ENCODE peak calls at places on chromosomes 11 and 22, in ten cellular contexts. One of them, this sample, is unnamed.

GRCh38 chr22:22886546-22886945 is 1.1 kb upstream of the IGLL5 start:
- DNase-seq in choroid plexus epithelial cell: no peak
- DNase-seq in astrocyte of the spinal cord: no peak
- DNase-seq in uterus: no peak
- DNase-seq in right lobe of liver: no peak
- DNase-seq in WERI-Rb-1: no peak
- DNase-seq in GM06990: no peak
- DNase-seq in mammary epithelial cell: no peak
- DNase-seq in dorsolateral prefrontal cortex: no peak
- DNase-seq in retinal pigment epithelial cell: no peak
- DNase-seq in this sample: no peak

GRCh38 chr11:27201454-27202302 is 161.1 kb downstream of the BBOX1 start:
- DNase-seq in choroid plexus epithelial cell: peak; percentile 67
- DNase-seq in astrocyte of the spinal cord: peak; percentile 77
- DNase-seq in uterus: peak; percentile 81
- DNase-seq in right lobe of liver: peak; percentile 77
- DNase-seq in WERI-Rb-1: peak; percentile 91
- DNase-seq in GM06990: no peak
- DNase-seq in mammary epithelial cell: peak; percentile 60
- DNase-seq in dorsolateral prefrontal cortex: no peak
- DNase-seq in retinal pigment epithelial cell: peak; percentile 92
- DNase-seq in this sample: peak; percentile 90

GRCh38 chr11:64451856-64452255 is 92.9 kb downstream of the RPS6KA4 start:
- DNase-seq in choroid plexus epithelial cell: no peak
- DNase-seq in astrocyte of the spinal cord: no peak
- DNase-seq in uterus: no peak
- DNase-seq in right lobe of liver: no peak
- DNase-seq in WERI-Rb-1: no peak
- DNase-seq in GM06990: no peak
- DNase-seq in mammary epithelial cell: no peak
- DNase-seq in dorsolateral prefrontal cortex: no peak
- DNase-seq in retinal pigment epithelial cell: no peak
- DNase-seq in this sample: no peak

GRCh38 chr11:78008174-78008573 is 13.7 kb upstream of the INTS4 start:
- DNase-seq in choroid plexus epithelial cell: no peak
- DNase-seq in astrocyte of the spinal cord: no peak
- DNase-seq in uterus: no peak
- DNase-seq in right lobe of liver: no peak
- DNase-seq in WERI-Rb-1: no peak
- DNase-seq in GM06990: no peak
- DNase-seq in mammary epithelial cell: no peak
- DNase-seq in dorsolateral prefrontal cortex: no peak
- DNase-seq in retinal pigment epithelial cell: no peak
- DNase-seq in this sample: no peak

GRCh38 chr11:43751726-43752125 is 71.2 kb downstream of the HSD17B12 start:
- DNase-seq in choroid plexus epithelial cell: no peak
- DNase-seq in astrocyte of the spinal cord: no peak
- DNase-seq in uterus: no peak
- DNase-seq in right lobe of liver: no peak
- DNase-seq in WERI-Rb-1: no peak
- DNase-seq in GM06990: no peak
- DNase-seq in mammary epithelial cell: no peak
- DNase-seq in dorsolateral prefrontal cortex: no peak
- DNase-seq in retinal pigment epithelial cell: no peak
- DNase-seq in this sample: no peak

GRCh38 chr11:62458212-62459002 is 39.6 kb downstream of the SCGB1A1 start:
- DNase-seq in choroid plexus epithelial cell: no peak
- DNase-seq in astrocyte of the spinal cord: no peak
- DNase-seq in uterus: no peak
- DNase-seq in right lobe of liver: no peak
- DNase-seq in WERI-Rb-1: no peak
- DNase-seq in GM06990: no peak
- DNase-seq in mammary epithelial cell: no peak
- DNase-seq in dorsolateral prefrontal cortex: no peak
- DNase-seq in retinal pigment epithelial cell: no peak
- DNase-seq in this sample: no peak

GRCh38 chr11:69636512-69636866 is 4.5 kb upstream of the CCND1 start:
- DNase-seq in choroid plexus epithelial cell: peak; percentile 96
- DNase-seq in astrocyte of the spinal cord: peak; percentile 87
- DNase-seq in uterus: peak; percentile 53
- DNase-seq in right lobe of liver: peak; percentile 63
- DNase-seq in WERI-Rb-1: peak; percentile 41
- DNase-seq in GM06990: no peak
- DNase-seq in mammary epithelial cell: no peak
- DNase-seq in dorsolateral prefrontal cortex: peak; percentile 58
- DNase-seq in retinal pigment epithelial cell: peak; percentile 55
- DNase-seq in this sample: no peak

GRCh38 chr22:34973926-34974325 is 92.0 kb upstream of the ISX start:
- DNase-seq in choroid plexus epithelial cell: no peak
- DNase-seq in astrocyte of the spinal cord: peak; percentile 1
- DNase-seq in uterus: no peak
- DNase-seq in right lobe of liver: no peak
- DNase-seq in WERI-Rb-1: peak; percentile 71
- DNase-seq in GM06990: no peak
- DNase-seq in mammary epithelial cell: no peak
- DNase-seq in dorsolateral prefrontal cortex: no peak
- DNase-seq in retinal pigment epithelial cell: peak; percentile 9
- DNase-seq in this sample: no peak

GRCh38 chr11:16191212-16191851 is 165.0 kb downstream of the SOX6 start:
- DNase-seq in choroid plexus epithelial cell: no peak
- DNase-seq in astrocyte of the spinal cord: no peak
- DNase-seq in uterus: no peak
- DNase-seq in right lobe of liver: no peak
- DNase-seq in WERI-Rb-1: no peak
- DNase-seq in GM06990: no peak
- DNase-seq in mammary epithelial cell: no peak
- DNase-seq in dorsolateral prefrontal cortex: no peak
- DNase-seq in retinal pigment epithelial cell: no peak
- DNase-seq in this sample: no peak

GRCh38 chr11:125375146-125375545 is 120.9 kb downstream of the FEZ1 start:
- DNase-seq in choroid plexus epithelial cell: no peak
- DNase-seq in astrocyte of the spinal cord: peak; percentile 2
- DNase-seq in uterus: no peak
- DNase-seq in right lobe of liver: no peak
- DNase-seq in WERI-Rb-1: no peak
- DNase-seq in GM06990: no peak
- DNase-seq in mammary epithelial cell: no peak
- DNase-seq in dorsolateral prefrontal cortex: no peak
- DNase-seq in retinal pigment epithelial cell: peak; percentile 42
- DNase-seq in this sample: no peak

GRCh38 chr11:122642472-122642922 is 13.0 kb upstream of the UBASH3B start:
- DNase-seq in choroid plexus epithelial cell: peak; percentile 72
- DNase-seq in astrocyte of the spinal cord: peak; percentile 84
- DNase-seq in uterus: no peak
- DNase-seq in right lobe of liver: no peak
- DNase-seq in WERI-Rb-1: no peak
- DNase-seq in GM06990: no peak
- DNase-seq in mammary epithelial cell: peak; percentile 80
- DNase-seq in dorsolateral prefrontal cortex: no peak
- DNase-seq in retinal pigment epithelial cell: no peak
- DNase-seq in this sample: no peak

DNA sequence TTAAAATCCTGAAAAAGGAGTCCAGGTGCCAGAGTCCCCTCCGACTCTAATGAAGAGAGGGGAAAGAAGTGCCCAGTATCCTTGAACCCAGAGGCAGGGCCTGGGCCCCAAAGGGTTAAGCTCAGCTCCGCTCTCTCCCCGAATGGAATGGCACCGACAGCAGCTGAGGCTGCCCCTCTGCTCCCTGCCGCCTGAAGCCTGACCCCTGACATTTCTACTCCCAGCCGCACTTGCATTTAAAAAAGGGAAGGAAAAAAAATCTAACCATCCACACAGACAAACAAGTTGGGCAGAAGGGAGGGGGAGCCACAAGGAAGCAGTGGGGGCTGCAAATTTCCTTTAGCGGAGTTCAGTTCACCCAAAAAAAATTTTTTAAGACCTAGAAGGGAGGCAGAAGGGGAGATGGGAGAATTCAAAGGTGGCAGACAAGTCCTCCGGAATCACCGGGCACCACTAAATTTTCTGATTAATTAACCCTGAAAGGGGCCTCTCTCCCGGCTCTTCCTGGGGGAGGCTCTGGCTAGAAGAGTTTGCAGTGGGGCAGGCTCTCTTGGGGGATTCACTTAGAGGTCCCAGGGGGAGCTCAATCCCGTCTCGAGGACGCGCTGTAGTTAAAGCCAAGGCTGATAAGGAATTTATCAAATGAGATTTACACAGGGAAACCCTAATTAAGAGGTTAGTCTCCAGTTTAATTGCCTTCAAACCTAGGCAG is 25.7 kb downstream of the MN1 start:
- DNase-seq in choroid plexus epithelial cell: no peak
- DNase-seq in astrocyte of the spinal cord: no peak
- DNase-seq in uterus: no peak
- DNase-seq in right lobe of liver: no peak
- DNase-seq in WERI-Rb-1: no peak
- DNase-seq in GM06990: no peak
- DNase-seq in mammary epithelial cell: no peak
- DNase-seq in dorsolateral prefrontal cortex: no peak
- DNase-seq in retinal pigment epithelial cell: no peak
- DNase-seq in this sample: no peak
- TF ChIP-seq CTCF in choroid plexus epithelial cell: no peak
- TF ChIP-seq CTCF in astrocyte of the spinal cord: no peak
- TF ChIP-seq CTCF in uterus: no peak
- TF ChIP-seq CTCF in right lobe of liver: no peak
- TF ChIP-seq CTCF in WERI-Rb-1: no peak
- TF ChIP-seq CTCF in GM06990: no peak
- TF ChIP-seq CTCF in mammary epithelial cell: no peak
- TF ChIP-seq CTCF in dorsolateral prefrontal cortex: no peak
- TF ChIP-seq CTCF in retinal pigment epithelial cell: no peak
- TF ChIP-seq CTCF in this sample: no peak

DNA sequence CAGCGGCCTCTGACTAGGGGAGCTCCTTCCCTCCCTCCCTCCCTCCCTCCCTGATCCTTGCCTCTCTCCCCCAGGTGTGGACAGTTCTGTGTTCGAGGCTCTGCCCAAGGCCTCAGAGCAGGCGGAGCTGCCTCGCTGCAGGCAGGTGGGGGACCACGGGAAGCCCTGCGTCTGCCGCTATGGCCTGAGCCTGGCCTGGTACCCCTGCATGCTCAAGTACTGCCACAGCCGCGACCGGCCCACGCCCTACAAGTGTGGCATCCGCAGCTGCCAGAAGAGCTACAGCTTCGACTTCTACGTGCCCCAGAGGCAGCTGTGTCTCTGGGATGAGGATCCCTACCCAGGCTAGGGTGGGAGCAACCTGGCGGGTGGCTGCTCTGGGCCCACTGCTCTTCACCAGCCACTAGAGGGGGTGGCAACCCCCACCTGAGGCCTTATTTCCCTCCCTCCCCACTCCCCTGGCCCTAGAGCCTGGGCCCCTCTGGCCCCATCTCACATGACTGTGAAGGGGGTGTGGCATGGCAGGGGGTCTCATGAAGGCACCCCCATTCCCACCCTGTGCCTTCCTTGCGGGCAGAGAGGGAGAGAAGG is 11.1 kb upstream of the POU2F3 start:
- DNase-seq in choroid plexus epithelial cell: no peak
- DNase-seq in astrocyte of the spinal cord: no peak
- DNase-seq in uterus: no peak
- DNase-seq in right lobe of liver: no peak
- DNase-seq in WERI-Rb-1: no peak
- DNase-seq in GM06990: no peak
- DNase-seq in mammary epithelial cell: no peak
- DNase-seq in dorsolateral prefrontal cortex: no peak
- DNase-seq in retinal pigment epithelial cell: no peak
- DNase-seq in this sample: no peak
- TF ChIP-seq CTCF in choroid plexus epithelial cell: peak; percentile 41
- TF ChIP-seq CTCF in astrocyte of the spinal cord: peak; percentile 33
- TF ChIP-seq CTCF in uterus: no peak
- TF ChIP-seq CTCF in right lobe of liver: peak; percentile 17
- TF ChIP-seq CTCF in WERI-Rb-1: peak; percentile 65
- TF ChIP-seq CTCF in GM06990: peak; percentile 50
- TF ChIP-seq CTCF in mammary epithelial cell: no peak
- TF ChIP-seq CTCF in dorsolateral prefrontal cortex: no peak
- TF ChIP-seq CTCF in retinal pigment epithelial cell: peak; percentile 29
- TF ChIP-seq CTCF in this sample: no peak

GRCh38 chr11:35799655-35800054 is 137.1 kb downstream of the TRIM44 start:
- DNase-seq in choroid plexus epithelial cell: no peak
- DNase-seq in astrocyte of the spinal cord: no peak
- DNase-seq in uterus: no peak
- DNase-seq in right lobe of liver: no peak
- DNase-seq in WERI-Rb-1: no peak
- DNase-seq in GM06990: no peak
- DNase-seq in mammary epithelial cell: no peak
- DNase-seq in dorsolateral prefrontal cortex: no peak
- DNase-seq in retinal pigment epithelial cell: no peak
- DNase-seq in this sample: no peak
- TF ChIP-seq CTCF in choroid plexus epithelial cell: no peak
- TF ChIP-seq CTCF in astrocyte of the spinal cord: no peak
- TF ChIP-seq CTCF in uterus: no peak
- TF ChIP-seq CTCF in right lobe of liver: no peak
- TF ChIP-seq CTCF in WERI-Rb-1: no peak
- TF ChIP-seq CTCF in GM06990: no peak
- TF ChIP-seq CTCF in mammary epithelial cell: peak; percentile 25
- TF ChIP-seq CTCF in dorsolateral prefrontal cortex: peak; percentile 24
- TF ChIP-seq CTCF in retinal pigment epithelial cell: peak; percentile 27
- TF ChIP-seq CTCF in this sample: no peak

GRCh38 chr11:82771781-82772180 is 38.1 kb upstream of the FAM181B start:
- DNase-seq in choroid plexus epithelial cell: no peak
- DNase-seq in astrocyte of the spinal cord: no peak
- DNase-seq in uterus: no peak
- DNase-seq in right lobe of liver: no peak
- DNase-seq in WERI-Rb-1: no peak
- DNase-seq in GM06990: no peak
- DNase-seq in mammary epithelial cell: peak; percentile 80
- DNase-seq in dorsolateral prefrontal cortex: no peak
- DNase-seq in retinal pigment epithelial cell: no peak
- DNase-seq in this sample: no peak

GRCh38 chr11:82776377-82776776 is 42.7 kb upstream of the FAM181B start:
- DNase-seq in choroid plexus epithelial cell: peak; percentile 4
- DNase-seq in astrocyte of the spinal cord: peak; percentile 63
- DNase-seq in uterus: no peak
- DNase-seq in right lobe of liver: no peak
- DNase-seq in WERI-Rb-1: no peak
- DNase-seq in GM06990: no peak
- DNase-seq in mammary epithelial cell: peak; percentile 78
- DNase-seq in dorsolateral prefrontal cortex: no peak
- DNase-seq in retinal pigment epithelial cell: no peak
- DNase-seq in this sample: no peak

GRCh38 chr11:82775218-82775617 is 41.6 kb upstream of the FAM181B start:
- DNase-seq in choroid plexus epithelial cell: no peak
- DNase-seq in astrocyte of the spinal cord: no peak
- DNase-seq in uterus: no peak
- DNase-seq in right lobe of liver: no peak
- DNase-seq in WERI-Rb-1: no peak
- DNase-seq in GM06990: no peak
- DNase-seq in mammary epithelial cell: no peak
- DNase-seq in dorsolateral prefrontal cortex: no peak
- DNase-seq in retinal pigment epithelial cell: no peak
- DNase-seq in this sample: no peak

DNA sequence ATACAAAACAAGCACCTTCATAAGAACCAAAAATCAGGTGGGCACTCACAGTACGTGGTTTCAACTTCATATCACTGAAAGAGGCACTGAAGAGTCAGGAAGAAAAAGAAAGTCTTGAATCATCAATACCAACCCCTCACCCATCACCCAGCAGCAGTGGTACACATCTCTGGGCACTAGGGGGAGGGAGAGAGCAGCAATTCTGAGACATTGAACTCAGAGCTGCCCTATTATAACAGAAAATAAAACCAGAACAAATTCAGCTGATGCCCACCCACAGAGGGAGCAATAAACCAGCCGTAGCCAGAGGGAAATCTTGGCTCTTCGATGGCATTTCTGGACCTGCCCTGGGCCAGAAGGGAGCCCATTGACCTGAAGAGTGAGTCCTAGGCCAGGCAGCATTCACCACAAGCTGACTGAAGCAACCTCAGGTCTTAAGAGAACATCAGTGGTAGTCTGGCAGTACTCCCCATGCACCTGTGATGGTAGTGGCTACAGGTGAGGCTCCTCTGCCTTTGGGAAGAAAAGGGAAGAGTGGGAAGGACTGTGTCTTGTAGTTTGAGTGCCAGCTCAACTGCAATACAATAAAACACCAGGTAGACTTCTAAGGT is 42.2 kb upstream of the FAM181B start:
- DNase-seq in choroid plexus epithelial cell: peak; percentile 72
- DNase-seq in astrocyte of the spinal cord: peak; percentile 29
- DNase-seq in uterus: no peak
- DNase-seq in right lobe of liver: no peak
- DNase-seq in WERI-Rb-1: peak; percentile 58
- DNase-seq in GM06990: no peak
- DNase-seq in mammary epithelial cell: peak; percentile 51
- DNase-seq in dorsolateral prefrontal cortex: peak; percentile 39
- DNase-seq in retinal pigment epithelial cell: no peak
- DNase-seq in this sample: no peak
- TF ChIP-seq CTCF in choroid plexus epithelial cell: peak; percentile 94
- TF ChIP-seq CTCF in astrocyte of the spinal cord: peak; percentile 76
- TF ChIP-seq CTCF in uterus: no peak
- TF ChIP-seq CTCF in right lobe of liver: peak; percentile 35
- TF ChIP-seq CTCF in WERI-Rb-1: peak; percentile 84
- TF ChIP-seq CTCF in GM06990: peak; percentile 94
- TF ChIP-seq CTCF in mammary epithelial cell: peak; percentile 79
- TF ChIP-seq CTCF in dorsolateral prefrontal cortex: peak; percentile 52
- TF ChIP-seq CTCF in retinal pigment epithelial cell: peak; percentile 55
- TF ChIP-seq CTCF in this sample: no peak